ENCODE peak calls at places on chromosomes 3 and 15, in six cellular contexts. One of them, this sample, is unnamed. For H3K9me3, the result is how much of the 10 kb centered on the place peaks cover.

GRCh38 chr3:85090495-85090894 is 131.7 kb downstream of the CADM2 start:
- DNase-seq in gastrocnemius medialis: no peak
- DNase-seq in CD8-positive, alpha-beta memory T cell: no peak
- DNase-seq in H9: no peak
- DNase-seq in aorta: no peak
- DNase-seq in mesenchymal stem cell: no peak
- DNase-seq in this sample: no peak

GRCh38 chr3:23889401-23889800 is 27.4 kb downstream of the NKIRAS1 start:
- DNase-seq in gastrocnemius medialis: no peak
- DNase-seq in mesenchymal stem cell: no peak
- DNase-seq in H9: no peak
- DNase-seq in CD8-positive, alpha-beta memory T cell: no peak
- DNase-seq in aorta: no peak
- DNase-seq in this sample: no peak

GRCh38 chr15:62452016-62452415 is 286.9 kb upstream of the C2CD4B start:
- DNase-seq in gastrocnemius medialis: no peak
- DNase-seq in CD8-positive, alpha-beta memory T cell: no peak
- DNase-seq in H9: peak
- DNase-seq in aorta: no peak
- DNase-seq in mesenchymal stem cell: no peak
- DNase-seq in this sample: no peak

GRCh38 chr3:32423534-32423933 is 31.9 kb downstream of the CMTM7 start:
- DNase-seq in CD8-positive, alpha-beta memory T cell: no peak
- DNase-seq in gastrocnemius medialis: no peak
- DNase-seq in H9: no peak
- DNase-seq in mesenchymal stem cell: no peak
- DNase-seq in aorta: no peak
- DNase-seq in this sample: no peak

GRCh38 chr3:123920868-123921267 is 36.7 kb upstream of the MYLK start:
- DNase-seq in aorta: no peak
- DNase-seq in H9: no peak
- DNase-seq in mesenchymal stem cell: no peak
- DNase-seq in gastrocnemius medialis: no peak
- DNase-seq in CD8-positive, alpha-beta memory T cell: no peak
- DNase-seq in this sample: no peak

GRCh38 chr3:156648086-156648485 is 26.3 kb upstream of the TIPARP start:
- DNase-seq in aorta: no peak
- DNase-seq in H9: no peak
- DNase-seq in CD8-positive, alpha-beta memory T cell: no peak
- DNase-seq in gastrocnemius medialis: no peak
- DNase-seq in mesenchymal stem cell: peak
- DNase-seq in this sample: no peak

GRCh38 chr15:62561572-62561970 is 396.5 kb upstream of the C2CD4B start:
- DNase-seq in CD8-positive, alpha-beta memory T cell: no peak
- DNase-seq in aorta: no peak
- DNase-seq in mesenchymal stem cell: no peak
- DNase-seq in H9: no peak
- DNase-seq in gastrocnemius medialis: no peak
- DNase-seq in this sample: no peak

GRCh38 chr15:41714291-41714690 is 54.1 kb downstream of the MGA start:
- DNase-seq in mesenchymal stem cell: no peak
- DNase-seq in gastrocnemius medialis: no peak
- DNase-seq in aorta: no peak
- DNase-seq in H9: no peak
- DNase-seq in CD8-positive, alpha-beta memory T cell: no peak
- DNase-seq in this sample: no peak

GRCh38 chr15:70190965-70191364 is 93.2 kb upstream of the TLE3 start:
- DNase-seq in CD8-positive, alpha-beta memory T cell: no peak
- DNase-seq in gastrocnemius medialis: no peak
- DNase-seq in aorta: no peak
- DNase-seq in H9: no peak
- DNase-seq in mesenchymal stem cell: no peak
- DNase-seq in this sample: no peak

GRCh38 chr3:192727032-192727847 is at the start of gene FGF12:
- DNase-seq in aorta: peak
- DNase-seq in mesenchymal stem cell: peak
- DNase-seq in CD8-positive, alpha-beta memory T cell: no peak
- DNase-seq in H9: peak
- DNase-seq in gastrocnemius medialis: no peak
- DNase-seq in this sample: no peak

GRCh38 chr15:48695088-48695834 is 49.8 kb upstream of the FBN1 start:
- DNase-seq in aorta: no peak
- DNase-seq in CD8-positive, alpha-beta memory T cell: no peak
- DNase-seq in mesenchymal stem cell: peak
- DNase-seq in H9: no peak
- DNase-seq in gastrocnemius medialis: no peak
- DNase-seq in this sample: no peak

GRCh38 chr3:178671261-178672191 is 135.3 kb downstream of the KCNMB2 start:
- DNase-seq in CD8-positive, alpha-beta memory T cell: no peak
- DNase-seq in gastrocnemius medialis: no peak
- DNase-seq in mesenchymal stem cell: peak
- DNase-seq in aorta: no peak
- DNase-seq in H9: no peak
- DNase-seq in this sample: no peak

GRCh38 chr3:32743934-32744333 is 58.9 kb downstream of the CNOT10 start:
- DNase-seq in CD8-positive, alpha-beta memory T cell: no peak
- DNase-seq in aorta: no peak
- DNase-seq in mesenchymal stem cell: peak
- DNase-seq in gastrocnemius medialis: no peak
- DNase-seq in H9: no peak
- DNase-seq in this sample: no peak

GRCh38 chr3:53130179-53131135 is at the start of gene RFT1:
- DNase-seq in aorta: peak
- DNase-seq in CD8-positive, alpha-beta memory T cell: peak
- DNase-seq in gastrocnemius medialis: peak
- DNase-seq in H9: peak
- DNase-seq in mesenchymal stem cell: peak
- DNase-seq in this sample: peak

GRCh38 chr15:80620141-80620540 is 75.0 kb upstream of the ABHD17C start:
- DNase-seq in H9: no peak
- DNase-seq in gastrocnemius medialis: no peak
- DNase-seq in aorta: no peak
- DNase-seq in mesenchymal stem cell: no peak
- DNase-seq in CD8-positive, alpha-beta memory T cell: no peak
- DNase-seq in this sample: no peak

GRCh38 chr3:83849331-83849730 is 1109.5 kb upstream of the CADM2 start:
- DNase-seq in mesenchymal stem cell: no peak
- DNase-seq in gastrocnemius medialis: no peak
- DNase-seq in CD8-positive, alpha-beta memory T cell: no peak
- DNase-seq in H9: no peak
- DNase-seq in aorta: no peak
- DNase-seq in this sample: no peak

GRCh38 chr3:129441215-129441614 is 1.2 kb downstream of the IFT122 start:
- DNase-seq in CD8-positive, alpha-beta memory T cell: no peak
- DNase-seq in H9: no peak
- DNase-seq in gastrocnemius medialis: no peak
- DNase-seq in aorta: no peak
- DNase-seq in mesenchymal stem cell: no peak
- DNase-seq in this sample: no peak

GRCh38 chr15:101481917-101482525 is 7.5 kb downstream of the PCSK6 start:
- DNase-seq in aorta: no peak
- DNase-seq in CD8-positive, alpha-beta memory T cell: no peak
- DNase-seq in H9: no peak
- DNase-seq in gastrocnemius medialis: no peak
- DNase-seq in mesenchymal stem cell: no peak
- DNase-seq in this sample: no peak

GRCh38 chr3:72128906-72129305 is 344.0 kb upstream of the PROK2 start:
- DNase-seq in gastrocnemius medialis: peak
- DNase-seq in mesenchymal stem cell: no peak
- DNase-seq in aorta: no peak
- DNase-seq in CD8-positive, alpha-beta memory T cell: no peak
- DNase-seq in H9: no peak
- DNase-seq in this sample: no peak

GRCh38 chr3:45817788-45818523 is 21.6 kb upstream of the SLC6A20 start:
- DNase-seq in mesenchymal stem cell: peak
- DNase-seq in gastrocnemius medialis: peak
- DNase-seq in H9: no peak
- DNase-seq in aorta: peak
- DNase-seq in CD8-positive, alpha-beta memory T cell: no peak
- DNase-seq in this sample: no peak

GRCh38 chr3:142947799-142948575 is 15.5 kb downstream of the PAQR9 start:
- DNase-seq in gastrocnemius medialis: no peak
- DNase-seq in mesenchymal stem cell: no peak
- DNase-seq in aorta: no peak
- DNase-seq in H9: no peak
- DNase-seq in CD8-positive, alpha-beta memory T cell: no peak
- DNase-seq in this sample: no peak

DNA sequence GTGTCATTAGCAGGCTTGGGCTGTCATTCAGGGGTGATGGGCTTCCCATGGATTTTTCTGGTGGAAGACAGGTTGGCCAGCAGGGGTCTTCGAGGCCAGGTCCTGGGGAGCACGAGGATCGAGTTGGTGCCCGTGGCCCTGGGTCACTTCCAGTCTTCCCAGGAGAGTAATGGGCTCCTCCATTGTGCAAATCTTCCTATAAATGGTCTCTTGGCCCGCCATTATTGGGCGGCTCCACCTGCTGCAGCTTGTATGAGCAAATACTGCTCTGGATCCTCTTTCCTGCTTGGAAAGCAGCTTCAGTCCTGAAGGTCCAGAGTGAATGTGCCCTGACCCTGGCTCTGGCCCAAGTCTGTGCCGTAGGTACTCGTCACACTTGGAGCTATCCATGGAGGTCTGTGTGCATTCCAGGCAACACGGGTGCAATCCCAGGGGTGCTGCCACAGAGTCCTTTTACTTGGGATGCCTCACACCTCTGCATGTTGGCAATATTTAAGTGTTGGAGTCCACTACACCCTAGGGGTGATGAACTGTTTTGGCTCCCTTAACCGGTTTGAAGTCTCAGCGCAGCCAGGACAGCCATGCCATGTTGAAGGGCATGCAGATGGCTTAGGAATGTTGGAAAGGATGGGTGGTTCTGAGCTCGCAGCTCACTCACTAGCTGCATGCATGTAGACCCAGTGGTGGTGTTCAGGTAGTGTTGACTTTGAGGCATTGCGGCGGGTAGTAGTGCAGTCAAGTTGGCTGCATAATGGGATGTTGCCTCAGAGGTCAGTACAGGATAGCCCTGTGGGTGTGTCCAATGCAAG is 97.6 kb downstream of the SNRPN start:
- DNase-seq in CD8-positive, alpha-beta memory T cell: no peak
- DNase-seq in mesenchymal stem cell: no peak
- DNase-seq in aorta: no peak
- DNase-seq in H9: peak
- DNase-seq in gastrocnemius medialis: peak
- DNase-seq in this sample: no peak
- H3K9me3 ChIP-seq in CD8-positive, alpha-beta memory T cell: half or more
- H3K9me3 ChIP-seq in mesenchymal stem cell: half or more
- H3K9me3 ChIP-seq in aorta: half or more
- H3K9me3 ChIP-seq in H9: half or more
- H3K9me3 ChIP-seq in gastrocnemius medialis: half or more
- H3K9me3 ChIP-seq in this sample: under half

DNA sequence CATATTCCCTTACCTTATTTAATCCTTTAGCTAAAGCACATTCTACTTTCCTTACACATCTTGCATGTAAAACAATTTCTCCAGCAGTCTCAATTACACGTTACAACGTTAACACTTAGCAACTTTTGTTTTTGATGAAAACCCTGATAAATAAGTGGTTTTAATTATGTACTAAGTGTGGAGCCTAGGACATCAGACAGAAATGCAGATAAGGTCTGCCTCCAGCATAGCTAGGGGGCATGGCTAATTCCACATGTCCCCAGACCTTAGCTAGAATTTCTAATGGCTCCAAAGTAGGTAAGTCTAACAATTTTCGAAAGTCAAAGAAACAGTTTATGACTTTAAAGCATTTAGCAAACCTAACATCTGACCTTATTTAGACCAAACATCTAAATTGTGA is 77.4 kb upstream of the TERB2 start:
- DNase-seq in mesenchymal stem cell: no peak
- DNase-seq in aorta: no peak
- DNase-seq in H9: no peak
- DNase-seq in CD8-positive, alpha-beta memory T cell: no peak
- DNase-seq in gastrocnemius medialis: no peak
- DNase-seq in this sample: no peak
- H3K9me3 ChIP-seq in mesenchymal stem cell: under half
- H3K9me3 ChIP-seq in aorta: under half
- H3K9me3 ChIP-seq in H9: under half
- H3K9me3 ChIP-seq in CD8-positive, alpha-beta memory T cell: under half
- H3K9me3 ChIP-seq in gastrocnemius medialis: under half
- H3K9me3 ChIP-seq in this sample: under half

GRCh38 chr15:27179789-27180188 is 208.8 kb downstream of the GABRG3 start:
- DNase-seq in CD8-positive, alpha-beta memory T cell: no peak
- DNase-seq in H9: no peak
- DNase-seq in aorta: no peak
- DNase-seq in gastrocnemius medialis: no peak
- DNase-seq in mesenchymal stem cell: no peak
- DNase-seq in this sample: no peak

DNA sequence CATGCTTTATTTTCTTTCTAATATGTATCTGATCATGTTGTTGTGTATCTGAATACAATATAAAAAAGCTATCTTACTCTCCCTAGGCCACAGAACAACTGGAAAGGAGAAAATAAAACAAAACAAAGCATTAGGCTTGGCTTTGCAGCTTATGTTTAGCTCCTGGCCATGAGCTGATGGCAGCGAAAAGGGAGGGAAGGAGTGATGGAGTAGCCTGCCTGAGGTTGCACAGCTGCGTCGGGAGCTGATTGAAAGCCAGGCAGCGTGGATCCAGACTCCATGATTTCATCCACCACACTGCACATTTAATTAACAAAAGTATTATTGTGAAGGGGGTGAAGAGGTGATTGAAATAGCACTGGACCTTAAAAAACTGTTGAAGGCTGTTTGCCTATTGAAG is 212.2 kb downstream of the GABRG3 start:
- DNase-seq in aorta: no peak
- DNase-seq in gastrocnemius medialis: no peak
- DNase-seq in H9: no peak
- DNase-seq in mesenchymal stem cell: no peak
- DNase-seq in CD8-positive, alpha-beta memory T cell: no peak
- DNase-seq in this sample: no peak
- H3K9me3 ChIP-seq in aorta: under half
- H3K9me3 ChIP-seq in gastrocnemius medialis: under half
- H3K9me3 ChIP-seq in H9: under half
- H3K9me3 ChIP-seq in mesenchymal stem cell: under half
- H3K9me3 ChIP-seq in CD8-positive, alpha-beta memory T cell: under half
- H3K9me3 ChIP-seq in this sample: under half

DNA sequence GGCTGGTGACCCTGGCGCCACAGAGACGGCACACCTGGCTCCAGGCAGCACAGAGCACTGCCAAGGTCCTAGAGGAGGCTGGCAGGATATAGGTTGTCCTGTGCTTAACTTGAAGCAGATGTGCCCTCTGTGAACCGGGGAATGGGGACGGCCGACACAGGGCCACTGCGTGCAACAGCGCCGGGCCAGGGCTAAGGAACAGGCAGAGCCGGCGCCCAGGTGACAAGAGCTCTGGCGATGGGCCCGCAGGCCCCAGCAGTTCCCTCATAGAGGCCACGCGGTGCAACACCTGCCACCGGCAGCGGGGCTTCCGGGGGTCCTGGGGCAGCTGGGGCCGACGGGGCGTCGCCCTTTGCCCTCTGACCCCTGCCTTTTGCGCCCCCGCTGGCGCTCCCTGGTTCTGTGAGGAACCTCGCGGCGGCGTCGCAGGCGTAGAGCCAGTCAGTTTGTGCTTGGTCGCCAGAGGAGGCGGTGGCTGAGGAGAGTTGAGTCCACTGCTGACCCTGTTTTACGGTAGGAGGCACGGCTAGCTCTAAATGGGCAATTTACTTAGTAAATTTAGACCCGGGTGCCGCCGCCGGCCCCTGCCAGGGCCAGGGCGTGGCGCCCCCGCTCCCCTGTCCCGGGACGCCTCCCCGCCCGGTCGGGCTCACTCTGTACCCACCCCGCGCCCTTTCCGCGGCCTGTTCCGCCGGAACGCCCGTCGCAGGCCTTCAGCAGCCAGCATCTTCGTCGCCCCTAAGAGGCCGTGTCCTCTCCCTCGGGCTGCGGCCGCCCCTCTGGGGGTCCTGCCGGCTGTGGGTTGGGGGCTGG is at the start of gene NPAP1:
- DNase-seq in mesenchymal stem cell: no peak
- DNase-seq in H9: no peak
- DNase-seq in gastrocnemius medialis: no peak
- DNase-seq in aorta: no peak
- DNase-seq in CD8-positive, alpha-beta memory T cell: no peak
- DNase-seq in this sample: no peak
- H3K9me3 ChIP-seq in mesenchymal stem cell: under half
- H3K9me3 ChIP-seq in H9: under half
- H3K9me3 ChIP-seq in gastrocnemius medialis: under half
- H3K9me3 ChIP-seq in aorta: under half
- H3K9me3 ChIP-seq in CD8-positive, alpha-beta memory T cell: under half
- H3K9me3 ChIP-seq in this sample: under half